ENCODE peak calls at places on chromosomes 1 and 21, in five cellular contexts. One of them, this sample, is unnamed.

GRCh38 chr1:236837115-236837514 is 42.0 kb downstream of the MTR start:
- DNase-seq in activated CD4-positive, alpha-beta T cell treated with anti-CD3 and anti-CD28 coated beads, Interleukin-2, amount 10 ng/mL, durations not matched to agents 7 days and 5 days: no peak
- DNase-seq in cardiac muscle cell: no peak
- DNase-seq in left lung: no peak
- DNase-seq in gastrocnemius medialis: no peak
- DNase-seq in this sample: no peak

GRCh38 chr21:42741056-42741455 is 87.6 kb downstream of the PDE9A start:
- DNase-seq in cardiac muscle cell: no peak
- DNase-seq in activated CD4-positive, alpha-beta T cell treated with anti-CD3 and anti-CD28 coated beads, Interleukin-2, amount 10 ng/mL, durations not matched to agents 7 days and 5 days: no peak
- DNase-seq in gastrocnemius medialis: no peak
- DNase-seq in left lung: no peak
- DNase-seq in this sample: no peak

GRCh38 chr1:186658999-186659398 is 21.2 kb downstream of the PTGS2 start:
- DNase-seq in activated CD4-positive, alpha-beta T cell treated with anti-CD3 and anti-CD28 coated beads, Interleukin-2, amount 10 ng/mL, durations not matched to agents 7 days and 5 days: no peak
- DNase-seq in left lung: no peak
- DNase-seq in gastrocnemius medialis: no peak
- DNase-seq in cardiac muscle cell: no peak
- DNase-seq in this sample: no peak

GRCh38 chr1:10457910-10458309 is 8.1 kb downstream of the CORT start:
- DNase-seq in cardiac muscle cell: no peak
- DNase-seq in activated CD4-positive, alpha-beta T cell treated with anti-CD3 and anti-CD28 coated beads, Interleukin-2, amount 10 ng/mL, durations not matched to agents 7 days and 5 days: no peak
- DNase-seq in gastrocnemius medialis: no peak
- DNase-seq in left lung: no peak
- DNase-seq in this sample: no peak

GRCh38 chr1:12159826-12160225 is 7.0 kb upstream of the TNFRSF1B start:
- DNase-seq in activated CD4-positive, alpha-beta T cell treated with anti-CD3 and anti-CD28 coated beads, Interleukin-2, amount 10 ng/mL, durations not matched to agents 7 days and 5 days: peak
- DNase-seq in gastrocnemius medialis: no peak
- DNase-seq in left lung: no peak
- DNase-seq in cardiac muscle cell: no peak
- DNase-seq in this sample: no peak

GRCh38 chr21:24424786-24425185 is 1182.5 kb downstream of the MRPL39 start:
- DNase-seq in cardiac muscle cell: no peak
- DNase-seq in left lung: no peak
- DNase-seq in gastrocnemius medialis: no peak
- DNase-seq in activated CD4-positive, alpha-beta T cell treated with anti-CD3 and anti-CD28 coated beads, Interleukin-2, amount 10 ng/mL, durations not matched to agents 7 days and 5 days: no peak
- DNase-seq in this sample: no peak

GRCh38 chr21:42474982-42475381 is 21.0 kb downstream of the RSPH1 start:
- DNase-seq in left lung: no peak
- DNase-seq in gastrocnemius medialis: no peak
- DNase-seq in activated CD4-positive, alpha-beta T cell treated with anti-CD3 and anti-CD28 coated beads, Interleukin-2, amount 10 ng/mL, durations not matched to agents 7 days and 5 days: no peak
- DNase-seq in cardiac muscle cell: no peak
- DNase-seq in this sample: no peak

GRCh38 chr1:11990303-11991032 is 10.2 kb downstream of the MFN2 start:
- DNase-seq in activated CD4-positive, alpha-beta T cell treated with anti-CD3 and anti-CD28 coated beads, Interleukin-2, amount 10 ng/mL, durations not matched to agents 7 days and 5 days: no peak
- DNase-seq in cardiac muscle cell: peak
- DNase-seq in left lung: peak
- DNase-seq in gastrocnemius medialis: peak
- DNase-seq in this sample: peak

GRCh38 chr21:26565105-26565504 is 8.0 kb downstream of the CYYR1 start:
- DNase-seq in activated CD4-positive, alpha-beta T cell treated with anti-CD3 and anti-CD28 coated beads, Interleukin-2, amount 10 ng/mL, durations not matched to agents 7 days and 5 days: no peak
- DNase-seq in cardiac muscle cell: no peak
- DNase-seq in left lung: no peak
- DNase-seq in gastrocnemius medialis: no peak
- DNase-seq in this sample: no peak

GRCh38 chr1:119647734-119648619 is at the start of gene ZNF697:
- DNase-seq in left lung: peak
- DNase-seq in cardiac muscle cell: peak
- DNase-seq in activated CD4-positive, alpha-beta T cell treated with anti-CD3 and anti-CD28 coated beads, Interleukin-2, amount 10 ng/mL, durations not matched to agents 7 days and 5 days: peak
- DNase-seq in gastrocnemius medialis: peak
- DNase-seq in this sample: peak

GRCh38 chr21:38905328-38905727 is 99.6 kb downstream of the ETS2 start:
- DNase-seq in activated CD4-positive, alpha-beta T cell treated with anti-CD3 and anti-CD28 coated beads, Interleukin-2, amount 10 ng/mL, durations not matched to agents 7 days and 5 days: no peak
- DNase-seq in gastrocnemius medialis: no peak
- DNase-seq in cardiac muscle cell: no peak
- DNase-seq in left lung: no peak
- DNase-seq in this sample: no peak

GRCh38 chr1:84907095-84907827 is 14.3 kb upstream of the LPAR3 start:
- DNase-seq in activated CD4-positive, alpha-beta T cell treated with anti-CD3 and anti-CD28 coated beads, Interleukin-2, amount 10 ng/mL, durations not matched to agents 7 days and 5 days: no peak
- DNase-seq in gastrocnemius medialis: no peak
- DNase-seq in left lung: no peak
- DNase-seq in cardiac muscle cell: no peak
- DNase-seq in this sample: peak

GRCh38 chr1:227621211-227621610 is 57.9 kb downstream of the ZNF678 start:
- DNase-seq in gastrocnemius medialis: no peak
- DNase-seq in cardiac muscle cell: no peak
- DNase-seq in activated CD4-positive, alpha-beta T cell treated with anti-CD3 and anti-CD28 coated beads, Interleukin-2, amount 10 ng/mL, durations not matched to agents 7 days and 5 days: no peak
- DNase-seq in left lung: no peak
- DNase-seq in this sample: peak

GRCh38 chr1:61539720-61540462 is 185.1 kb downstream of the TM2D1 start:
- DNase-seq in left lung: peak
- DNase-seq in cardiac muscle cell: no peak
- DNase-seq in activated CD4-positive, alpha-beta T cell treated with anti-CD3 and anti-CD28 coated beads, Interleukin-2, amount 10 ng/mL, durations not matched to agents 7 days and 5 days: no peak
- DNase-seq in gastrocnemius medialis: no peak
- DNase-seq in this sample: no peak

GRCh38 chr1:2314803-2315710 is 76.3 kb downstream of the MORN1 start:
- DNase-seq in gastrocnemius medialis: no peak
- DNase-seq in cardiac muscle cell: peak
- DNase-seq in left lung: peak
- DNase-seq in activated CD4-positive, alpha-beta T cell treated with anti-CD3 and anti-CD28 coated beads, Interleukin-2, amount 10 ng/mL, durations not matched to agents 7 days and 5 days: peak
- DNase-seq in this sample: no peak

GRCh38 chr1:172545349-172546004 is 12.5 kb downstream of the SUCO start:
- DNase-seq in cardiac muscle cell: no peak
- DNase-seq in activated CD4-positive, alpha-beta T cell treated with anti-CD3 and anti-CD28 coated beads, Interleukin-2, amount 10 ng/mL, durations not matched to agents 7 days and 5 days: no peak
- DNase-seq in gastrocnemius medialis: no peak
- DNase-seq in left lung: no peak
- DNase-seq in this sample: no peak

GRCh38 chr1:27992271-27992670 is 32.5 kb downstream of the XKR8 start:
- DNase-seq in gastrocnemius medialis: no peak
- DNase-seq in left lung: peak
- DNase-seq in activated CD4-positive, alpha-beta T cell treated with anti-CD3 and anti-CD28 coated beads, Interleukin-2, amount 10 ng/mL, durations not matched to agents 7 days and 5 days: peak
- DNase-seq in cardiac muscle cell: peak
- DNase-seq in this sample: peak

GRCh38 chr1:204477036-204477740 is 17.4 kb downstream of the PIK3C2B start:
- DNase-seq in gastrocnemius medialis: no peak
- DNase-seq in cardiac muscle cell: no peak
- DNase-seq in left lung: no peak
- DNase-seq in activated CD4-positive, alpha-beta T cell treated with anti-CD3 and anti-CD28 coated beads, Interleukin-2, amount 10 ng/mL, durations not matched to agents 7 days and 5 days: no peak
- DNase-seq in this sample: peak

GRCh38 chr1:22317231-22317919 is 134.3 kb upstream of the ZBTB40 start:
- DNase-seq in activated CD4-positive, alpha-beta T cell treated with anti-CD3 and anti-CD28 coated beads, Interleukin-2, amount 10 ng/mL, durations not matched to agents 7 days and 5 days: no peak
- DNase-seq in gastrocnemius medialis: no peak
- DNase-seq in left lung: no peak
- DNase-seq in cardiac muscle cell: peak
- DNase-seq in this sample: peak

GRCh38 chr1:18953656-18954259 is 2.7 kb downstream of the IFFO2 start:
- DNase-seq in gastrocnemius medialis: no peak
- DNase-seq in cardiac muscle cell: no peak
- DNase-seq in activated CD4-positive, alpha-beta T cell treated with anti-CD3 and anti-CD28 coated beads, Interleukin-2, amount 10 ng/mL, durations not matched to agents 7 days and 5 days: no peak
- DNase-seq in left lung: no peak
- DNase-seq in this sample: no peak

GRCh38 chr1:161185732-161186311 is 8.5 kb upstream of the B4GALT3 start:
- DNase-seq in cardiac muscle cell: no peak
- DNase-seq in left lung: peak
- DNase-seq in gastrocnemius medialis: no peak
- DNase-seq in activated CD4-positive, alpha-beta T cell treated with anti-CD3 and anti-CD28 coated beads, Interleukin-2, amount 10 ng/mL, durations not matched to agents 7 days and 5 days: no peak
- DNase-seq in this sample: no peak

GRCh38 chr1:176987016-176987415 is 177.5 kb downstream of the ASTN1 start:
- DNase-seq in cardiac muscle cell: no peak
- DNase-seq in activated CD4-positive, alpha-beta T cell treated with anti-CD3 and anti-CD28 coated beads, Interleukin-2, amount 10 ng/mL, durations not matched to agents 7 days and 5 days: no peak
- DNase-seq in left lung: no peak
- DNase-seq in gastrocnemius medialis: no peak
- DNase-seq in this sample: peak

GRCh38 chr1:23216771-23217420 is 406 bp downstream of the HTR1D start:
- DNase-seq in cardiac muscle cell: peak
- DNase-seq in activated CD4-positive, alpha-beta T cell treated with anti-CD3 and anti-CD28 coated beads, Interleukin-2, amount 10 ng/mL, durations not matched to agents 7 days and 5 days: no peak
- DNase-seq in left lung: no peak
- DNase-seq in gastrocnemius medialis: no peak
- DNase-seq in this sample: no peak

GRCh38 chr1:93384656-93385055 is 38.9 kb downstream of the DR1 start:
- DNase-seq in gastrocnemius medialis: no peak
- DNase-seq in left lung: no peak
- DNase-seq in activated CD4-positive, alpha-beta T cell treated with anti-CD3 and anti-CD28 coated beads, Interleukin-2, amount 10 ng/mL, durations not matched to agents 7 days and 5 days: no peak
- DNase-seq in cardiac muscle cell: no peak
- DNase-seq in this sample: no peak

GRCh38 chr1:7406641-7407546 is 364.2 kb upstream of the VAMP3 start:
- DNase-seq in gastrocnemius medialis: no peak
- DNase-seq in activated CD4-positive, alpha-beta T cell treated with anti-CD3 and anti-CD28 coated beads, Interleukin-2, amount 10 ng/mL, durations not matched to agents 7 days and 5 days: no peak
- DNase-seq in left lung: no peak
- DNase-seq in cardiac muscle cell: no peak
- DNase-seq in this sample: no peak

GRCh38 chr1:47785561-47786271 is 211.5 kb downstream of the TRABD2B start:
- DNase-seq in left lung: no peak
- DNase-seq in gastrocnemius medialis: peak
- DNase-seq in activated CD4-positive, alpha-beta T cell treated with anti-CD3 and anti-CD28 coated beads, Interleukin-2, amount 10 ng/mL, durations not matched to agents 7 days and 5 days: no peak
- DNase-seq in cardiac muscle cell: peak
- DNase-seq in this sample: peak